ENCODE peak calls at places on chromosomes 5 and 9, in seven cellular contexts. U is neural progenitor cell; G is CD8-positive, alpha-beta T cell; T is mammary epithelial cell; F is left lung; X is CD8-positive, alpha-beta memory T cell; O is kidney. B is an unnamed sample. For H3K36me3, the result is how much of the 10 kb centered on the place peaks cover.

GRCh38 chr9:108865037-108865436 is 3.0 kb downstream of the ACTL7A start:
- DNase-seq in F (no peak), T (peak), O (no peak), X (no peak), G (no peak), U (no peak), B (no peak)

GRCh38 chr5:141476132-141476909 is 555 bp downstream of the PCDHGC3 start:
- DNase-seq in X (no peak), O (peak), F (peak), T (peak), G (no peak), U (peak), B (peak)

GRCh38 chr5:5424736-5425135 is 2.3 kb downstream of the ICE1 start:
- DNase-seq in X (no peak), G (no peak), O (no peak), F (no peak), U (no peak), T (no peak), B (no peak)

GRCh38 chr9:68872026-68872501 is 141.8 kb downstream of the PRKACG start:
- DNase-seq in O (no peak), F (no peak), X (no peak), T (no peak), G (no peak), U (peak), B (peak)

GRCh38 chr9:71446499-71447411 is 321.6 kb downstream of the CEMIP2 start:
- DNase-seq in T (peak), U (peak), O (peak), G (no peak), F (peak), X (no peak), B (peak)

GRCh38 chr9:111634860-111635259 is 3.7 kb downstream of the DNAJC25 start:
- DNase-seq in F (no peak), X (no peak), O (no peak), U (no peak), T (no peak), G (no peak), B (no peak)

GRCh38 chr5:101288633-101289032 is 385.6 kb upstream of the ST8SIA4 start:
- DNase-seq in F (no peak), T (no peak), G (no peak), X (no peak), U (no peak), O (no peak), B (no peak)

GRCh38 chr9:101586651-101587050 is 8.1 kb downstream of the PPP3R2 start:
- DNase-seq in O (no peak), U (no peak), G (no peak), F (no peak), T (no peak), X (no peak), B (no peak)

GRCh38 chr5:72268753-72269410 is 51.2 kb downstream of the MRPS27 start:
- DNase-seq in T (peak), X (peak), O (no peak), F (no peak), U (peak), G (peak), B (peak)

GRCh38 chr5:75603421-75603820 is 7.8 kb upstream of the ANKDD1B start:
- DNase-seq in U (no peak), T (peak), O (no peak), F (no peak), X (no peak), G (no peak), B (no peak)
- H3K4me3 ChIP-seq in U (no peak), T (no peak), O (no peak), F (no peak), X (no peak), G (no peak), B (no peak)

DNA sequence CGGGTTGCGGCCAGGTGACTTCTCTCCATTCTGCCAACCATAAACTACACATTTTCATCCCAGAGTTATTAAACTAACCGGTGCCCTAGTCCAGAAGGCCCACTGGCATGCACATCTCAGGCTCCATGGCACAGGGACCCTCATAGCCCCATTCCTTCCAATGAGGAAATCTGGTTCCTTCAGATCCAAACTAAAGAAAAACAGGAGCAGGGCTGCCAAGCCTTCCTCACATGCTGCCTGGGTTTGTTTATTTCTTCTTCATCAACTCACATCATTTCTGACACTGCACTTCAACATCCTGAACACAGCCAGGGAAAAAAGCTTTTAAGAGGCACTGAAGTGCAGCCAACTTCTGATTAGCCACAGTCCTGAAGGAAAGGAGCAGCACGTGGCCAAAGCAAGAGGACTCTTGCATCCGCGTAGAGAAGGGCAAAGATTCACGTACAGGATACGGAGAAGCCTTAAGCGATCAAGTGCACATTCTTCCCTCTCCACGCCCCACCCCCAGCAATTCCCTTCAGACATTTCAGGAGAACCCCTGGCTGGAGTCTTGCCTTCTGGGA is 22.5 kb downstream of the LHFPL2 start:
- DNase-seq in U (no peak), X (no peak), F (no peak), O (no peak), G (no peak), T (no peak), B (no peak)
- H3K36me3 ChIP-seq in U (under half), X (under half), F (under half), O (under half), G (under half), T (under half), B (under half)

GRCh38 chr9:136403538-136403914 is 3.6 kb upstream of the SNAPC4 start:
- DNase-seq in T (no peak), U (no peak), O (no peak), X (peak), G (peak), F (no peak), B (no peak)
- H3K4me3 ChIP-seq in T (no peak), U (no peak), O (no peak), X (no peak), G (peak), F (no peak), B (no peak)

DNA sequence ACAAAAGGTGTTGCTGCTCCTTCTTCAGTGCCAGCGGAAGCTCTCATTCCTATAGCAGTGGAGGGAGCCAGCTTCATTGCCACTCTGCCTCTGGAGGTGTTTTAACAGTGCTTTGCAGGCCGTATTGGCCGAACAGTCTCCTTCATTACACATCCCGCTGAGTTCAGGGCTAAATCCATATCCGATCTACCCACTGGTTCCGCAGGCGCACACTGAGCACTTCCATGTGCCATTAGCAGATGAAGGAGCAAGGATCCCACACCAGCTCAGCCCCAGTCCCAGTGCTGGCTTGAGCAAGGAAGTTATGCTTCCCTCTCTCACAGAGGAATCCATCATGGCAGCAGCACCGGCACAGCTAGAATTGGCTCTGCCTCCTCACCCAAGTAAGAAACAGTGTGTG is 121.2 kb upstream of the IRX2 start:
- DNase-seq in U (no peak), O (no peak), F (no peak), X (no peak), T (no peak), G (no peak), B (no peak)
- H3K36me3 ChIP-seq in U (under half), O (under half), F (under half), X (under half), T (under half), G (under half), B (under half)

GRCh38 chr5:113489299-113489698 is 1.0 kb upstream of the MCC start:
- DNase-seq in X (peak), T (peak), F (no peak), U (no peak), G (no peak), O (no peak), B (peak)
- H3K4me3 ChIP-seq in X (no peak), T (no peak), F (no peak), U (no peak), G (no peak), O (no peak), B (no peak)

GRCh38 chr5:174571662-174572397 is 152.6 kb upstream of the MSX2 start:
- DNase-seq in F (no peak), G (no peak), T (peak), X (no peak), U (peak), O (no peak), B (peak)
- H3K36me3 ChIP-seq in F (under half), G (under half), T (under half), X (under half), U (under half), O (under half), B (under half)

DNA sequence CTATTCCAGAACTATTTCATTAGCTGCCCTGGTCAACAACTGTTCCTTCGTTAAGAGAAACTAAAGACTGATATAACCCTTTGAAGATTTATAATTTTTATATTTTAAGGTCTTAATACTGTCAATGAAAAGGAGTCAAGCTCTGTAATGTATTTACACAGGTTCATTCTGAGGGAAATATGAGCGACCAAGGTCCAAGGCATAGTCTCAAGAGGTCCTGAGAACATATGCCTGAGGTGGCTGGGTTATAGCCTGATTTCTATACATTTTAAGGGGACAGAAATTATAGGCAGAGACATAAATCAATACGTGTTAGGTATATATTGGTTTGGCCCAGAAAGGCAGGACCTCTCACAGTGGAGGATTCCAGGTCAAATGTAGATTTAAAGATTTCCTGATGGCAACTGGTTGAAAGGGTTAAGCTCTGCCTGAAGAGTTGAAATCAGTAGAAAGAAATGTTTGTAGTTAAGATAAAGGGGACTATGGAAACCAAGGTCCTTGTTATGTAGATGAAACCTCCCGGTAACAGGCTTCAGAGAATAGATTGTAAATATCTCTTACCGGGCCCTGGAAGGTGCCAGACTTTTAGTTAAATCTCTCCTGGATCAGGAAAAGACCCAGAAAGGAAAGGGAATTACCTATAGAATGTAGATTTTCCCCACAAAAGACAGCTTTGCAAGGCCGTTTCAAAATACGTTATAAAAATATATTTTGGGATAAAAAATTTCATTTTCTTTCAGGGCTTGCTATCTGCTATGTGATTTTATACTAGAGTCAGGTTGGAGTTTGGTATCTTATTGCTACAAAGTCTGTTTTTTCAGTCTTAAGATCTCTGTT is 107.3 kb upstream of the PRLR start:
- DNase-seq in T (no peak), X (no peak), F (no peak), U (peak), G (no peak), O (no peak), B (no peak)
- H3K4me3 ChIP-seq in T (no peak), X (no peak), F (no peak), U (no peak), G (no peak), O (no peak), B (no peak)

DNA sequence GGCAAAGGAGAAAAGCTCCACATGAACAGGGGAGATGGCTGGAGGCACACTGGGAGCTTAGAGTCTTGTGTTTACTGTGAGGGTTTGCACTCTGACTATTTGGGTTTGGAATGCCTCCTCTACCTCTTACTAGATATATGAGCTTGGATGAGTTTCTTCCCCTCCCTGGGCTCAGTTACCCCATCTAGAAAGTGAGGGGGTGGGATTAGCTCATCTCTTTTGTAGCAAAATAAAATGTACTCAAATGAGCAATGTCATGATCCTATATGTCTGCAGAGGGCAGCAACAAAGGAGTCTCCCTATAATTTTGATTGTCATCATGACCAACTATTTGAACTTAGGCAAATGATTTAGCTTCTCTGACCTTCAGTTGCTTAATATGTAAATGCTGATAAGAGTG is 109.0 kb downstream of the DPYSL3 start:
- DNase-seq in G (no peak), O (no peak), T (no peak), X (no peak), F (no peak), U (no peak), B (no peak)
- H3K36me3 ChIP-seq in G (under half), O (under half), T (under half), X (under half), F (under half), U (half or more), B (under half)